ENCODE peak calls at places on chromosome 14, in four cellular contexts. J, D, B and F are unnamed samples.

GRCh38 chr14:94018308-94018707 is 7.8 kb upstream of the OTUB2 start:
- DNase-seq in J (no peak), D (no peak), B (no peak), F (no peak)

GRCh38 chr14:100791995-100792394 is 33.9 kb upstream of the MEG3 start:
- DNase-seq in J (no peak), B (no peak), D (no peak), F (no peak)

GRCh38 chr14:43872222-43872621 is 634.9 kb downstream of the FSCB start:
- DNase-seq in J (no peak), B (no peak), D (peak; percentile 31), F (no peak)

GRCh38 chr14:77862154-77862783 is 62.4 kb downstream of the ADCK1 start:
- DNase-seq in D (peak; percentile 97), J (peak; percentile 78), B (peak; percentile 6), F (no peak)

GRCh38 chr14:24576178-24576577 is at the start of gene CTSG:
- DNase-seq in J (no peak), D (no peak), B (no peak), F (no peak)

GRCh38 chr14:103623883-103624482 is 5.0 kb upstream of the KLC1 start:
- DNase-seq in J (no peak), B (no peak), D (no peak), F (no peak)

GRCh38 chr14:77498984-77499527 is 440 bp upstream of the ISM2 start:
- DNase-seq in D (peak; percentile 54), J (peak; percentile 38), B (no peak), F (no peak)

GRCh38 chr14:77140937-77141591 is 527 bp downstream of the ZDHHC22 start:
- DNase-seq in B (no peak), J (peak; percentile 85), D (peak; percentile 84), F (no peak)

GRCh38 chr14:68607081-68607851 is 185.6 kb downstream of the ZFP36L1 start:
- DNase-seq in D (peak; percentile 48), B (no peak), J (no peak), F (no peak)

GRCh38 chr14:21711360-21711961 is 37.8 kb upstream of the OR4E1 start:
- DNase-seq in J (peak; percentile 54), D (no peak), B (no peak), F (peak; percentile 16)

GRCh38 chr14:92143962-92144361 is 22.2 kb downstream of the CPSF2 start:
- DNase-seq in J (no peak), D (no peak), B (no peak), F (no peak)

GRCh38 chr14:63777024-63777423 is 49.2 kb upstream of the SGPP1 start:
- DNase-seq in J (no peak), B (peak; percentile 18), D (no peak), F (peak; percentile 56)

GRCh38 chr14:62143235-62143634 is 381.0 kb downstream of the SNAPC1 start:
- DNase-seq in J (no peak), B (peak; percentile 32), D (no peak), F (no peak)

GRCh38 chr14:61544448-61545202 is 150.7 kb upstream of the HIF1A start:
- DNase-seq in B (no peak), D (no peak), J (no peak), F (no peak)

GRCh38 chr14:89143595-89143994 is 273.4 kb downstream of the FOXN3 start:
- DNase-seq in D (no peak), B (no peak), J (no peak), F (no peak)

GRCh38 chr14:89146291-89146690 is 270.7 kb downstream of the FOXN3 start:
- DNase-seq in B (no peak), D (no peak), J (no peak), F (peak; percentile 10)

GRCh38 chr14:89144642-89145041 is 272.4 kb downstream of the FOXN3 start:
- DNase-seq in B (no peak), D (no peak), J (no peak), F (no peak)

GRCh38 chr14:89141862-89142261 is 275.2 kb downstream of the FOXN3 start:
- DNase-seq in B (no peak), D (no peak), J (no peak), F (no peak)

GRCh38 chr14:89144066-89144465 is 273.0 kb downstream of the FOXN3 start:
- DNase-seq in J (no peak), D (no peak), B (no peak), F (no peak)
- TF ChIP-seq CTCF in J (no peak), D (no peak), B (no peak), F (no peak)

DNA sequence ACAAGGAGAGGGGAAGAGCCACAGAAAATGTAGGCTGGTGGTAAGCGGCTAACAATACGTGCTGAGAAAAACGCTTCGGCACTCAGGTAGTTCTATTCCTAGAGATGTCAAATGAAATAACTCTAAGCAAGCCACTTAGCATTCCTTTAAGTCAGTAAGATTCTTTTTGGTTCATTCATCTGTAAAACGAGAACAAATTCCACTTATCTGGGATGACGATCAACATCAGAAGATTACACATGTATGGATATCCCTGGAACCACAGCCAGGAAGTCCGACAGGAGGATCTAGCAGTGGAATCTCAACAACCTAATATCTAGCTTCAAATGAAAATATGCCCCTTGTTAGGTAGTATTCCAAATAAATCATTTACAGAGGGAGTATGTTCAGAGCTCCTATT is 74.6 kb upstream of the CDKN3 start:
- DNase-seq in J (no peak), B (no peak), D (no peak), F (no peak)
- TF ChIP-seq CTCF in J (no peak), B (no peak), D (no peak), F (no peak)

GRCh38 chr14:56280843-56281242 is 162.6 kb downstream of the PELI2 start:
- DNase-seq in D (no peak), B (no peak), J (no peak), F (no peak)
- TF ChIP-seq CTCF in D (no peak), B (peak; percentile 27), J (peak; percentile 16), F (no peak)

GRCh38 chr14:32933623-32933942 is 5.1 kb upstream of the NPAS3 start:
- DNase-seq in D (peak; percentile 45), B (no peak), J (no peak), F (no peak)
- TF ChIP-seq CTCF in D (no peak), B (peak; percentile 29), J (no peak), F (no peak)

GRCh38 chr14:60183724-60184596 is 18.8 kb upstream of the DHRS7 start:
- DNase-seq in J (peak; percentile 76), D (no peak), B (peak; percentile 46), F (peak; percentile 29)

GRCh38 chr14:60188696-60189095 is 23.5 kb upstream of the DHRS7 start:
- DNase-seq in B (no peak), J (no peak), D (no peak), F (no peak)

GRCh38 chr14:60188115-60188514 is 22.9 kb upstream of the DHRS7 start:
- DNase-seq in D (no peak), J (no peak), B (no peak), F (no peak)

GRCh38 chr14:60183138-60183537 is 17.9 kb upstream of the DHRS7 start:
- DNase-seq in D (no peak), J (no peak), B (no peak), F (no peak)

DNA sequence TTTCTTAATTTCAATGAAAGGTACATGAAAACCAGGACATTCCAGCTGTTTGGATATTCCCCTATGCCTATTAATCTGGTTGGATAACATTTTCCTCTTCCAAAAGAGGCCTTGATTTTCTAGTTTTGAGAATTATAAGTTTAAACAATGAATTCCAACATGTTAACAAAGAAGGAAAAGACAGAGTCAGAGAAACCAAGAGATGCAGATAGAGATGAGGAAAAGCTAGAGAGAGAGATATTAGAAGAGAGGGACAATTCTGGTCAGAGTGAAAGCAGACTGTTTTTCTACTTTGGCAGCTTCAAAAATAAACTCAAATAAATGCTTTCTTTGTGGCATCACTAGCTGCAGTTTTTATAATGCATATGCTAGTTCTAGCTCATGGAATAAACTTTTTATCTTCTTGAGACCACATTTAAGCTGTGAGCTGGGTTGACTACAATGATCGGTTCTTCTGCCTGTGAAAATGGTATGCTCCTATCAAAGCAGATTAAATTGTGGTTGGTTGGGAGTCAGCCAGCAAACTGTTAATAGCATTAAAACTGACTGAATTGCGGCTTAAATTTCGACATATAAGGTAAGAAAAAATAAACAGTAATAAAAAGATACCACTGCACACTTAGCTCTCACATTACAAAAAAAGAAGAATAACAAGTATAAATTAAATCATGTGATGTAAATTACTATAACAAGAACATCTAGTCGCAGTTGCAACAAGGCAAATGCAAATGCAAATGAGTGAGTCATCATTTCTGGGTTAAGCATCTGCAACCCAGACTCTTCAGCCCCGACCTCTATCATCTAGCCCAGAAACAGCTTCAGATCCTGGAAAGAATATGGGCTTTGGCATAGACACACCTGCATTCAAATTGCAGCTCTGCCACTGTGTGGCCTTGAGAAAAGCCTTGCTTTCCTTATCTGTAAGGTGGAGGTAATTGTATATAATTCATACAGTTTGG is 19.7 kb upstream of the DHRS7 start:
- DNase-seq in J (no peak), D (no peak), B (no peak), F (no peak)
- TF ChIP-seq CTCF in J (no peak), D (no peak), B (no peak), F (no peak)

GRCh38 chr14:51369814-51370213 is 129.8 kb downstream of the TMX1 start:
- DNase-seq in B (no peak), D (peak; percentile 41), J (no peak), F (no peak)
- TF ChIP-seq CTCF in B (no peak), D (peak; percentile 59), J (peak; percentile 17), F (no peak)

GRCh38 chr14:104794641-104795467 is 694 bp downstream of the AKT1 start:
- DNase-seq in D (no peak), B (no peak), J (peak; percentile 56), F (no peak)
- TF ChIP-seq CTCF in D (no peak), B (no peak), J (peak; percentile 3), F (peak; percentile 5)

GRCh38 chr14:36300337-36300736 is 20.1 kb downstream of the MBIP start:
- DNase-seq in J (no peak), D (no peak), B (no peak), F (no peak)

GRCh38 chr14:36293824-36294223 is 26.6 kb downstream of the MBIP start:
- DNase-seq in B (no peak), J (no peak), D (no peak), F (no peak)

GRCh38 chr14:36294543-36294942 is 25.9 kb downstream of the MBIP start:
- DNase-seq in D (no peak), J (no peak), B (no peak), F (no peak)

GRCh38 chr14:36301159-36301558 is 19.3 kb downstream of the MBIP start:
- DNase-seq in D (no peak), B (no peak), J (no peak), F (no peak)

DNA sequence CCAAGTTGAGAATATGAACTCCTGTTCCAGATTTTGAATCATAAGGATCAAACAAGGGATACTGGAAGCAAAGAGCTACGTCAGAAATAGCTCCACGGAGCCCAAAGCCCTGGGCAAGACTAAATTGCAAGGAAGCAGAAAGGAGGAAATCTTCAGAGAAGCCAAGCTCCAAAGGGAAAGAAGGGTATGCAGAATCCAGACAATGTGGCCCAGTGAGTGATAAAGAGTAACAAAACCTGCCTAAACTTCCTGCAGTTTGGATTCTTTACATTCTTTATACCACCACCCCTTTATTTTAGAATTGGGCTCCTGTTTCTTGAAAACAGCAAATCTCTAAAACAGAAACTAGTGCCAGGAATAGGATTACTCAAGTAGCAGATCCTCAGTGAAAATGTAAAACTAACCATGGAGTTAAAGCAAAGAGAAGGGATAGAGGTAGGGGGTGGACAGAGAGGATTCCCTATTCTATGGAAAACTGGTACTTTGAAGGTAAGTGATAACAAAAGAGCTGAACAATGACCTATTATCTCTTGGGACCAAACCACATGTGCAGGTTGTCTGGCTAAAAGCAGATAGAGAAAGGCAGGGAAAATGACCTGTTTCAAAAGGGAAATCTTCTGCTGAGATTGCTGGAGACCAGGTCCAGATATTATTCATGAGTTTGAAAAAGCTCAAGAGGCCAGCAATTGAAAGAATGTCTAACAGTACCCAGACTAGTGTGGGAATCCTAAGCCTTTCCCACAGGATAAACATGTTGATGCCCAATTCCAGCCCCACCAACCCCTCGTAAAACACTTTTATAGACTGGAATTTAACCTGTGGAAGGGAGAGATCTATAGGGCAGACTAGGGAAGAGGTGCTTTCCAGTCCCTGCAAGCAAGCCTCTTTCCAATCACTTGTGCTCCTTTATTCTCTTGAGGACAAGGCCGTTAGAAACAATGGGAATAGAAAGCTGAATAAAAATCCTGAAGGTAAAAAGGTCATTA is 24.5 kb downstream of the MBIP start:
- DNase-seq in B (no peak), J (no peak), D (no peak), F (no peak)
- TF ChIP-seq CTCF in B (no peak), J (no peak), D (no peak), F (no peak)